ENCODE peak calls at places on chromosomes 2 and 18, in four cellular contexts. J is sigmoid colon; O is naive thymus-derived CD4-positive, alpha-beta T cell; Y is aorta. C is an unnamed sample. For H3K9me3, the result is how much of the 10 kb centered on the place peaks cover.

GRCh38 chr2:237590272-237591020 is at the start of gene RAB17:
- DNase-seq in J (no peak), O (no peak), Y (peak), C (no peak)

GRCh38 chr2:51795248-51795888 is 763.4 kb upstream of the NRXN1 start:
- DNase-seq in J (no peak), O (no peak), Y (no peak), C (no peak)

GRCh38 chr18:34729264-34729663 is 19.2 kb downstream of the DTNA start:
- DNase-seq in J (no peak), O (no peak), Y (no peak), C (no peak)

GRCh38 chr2:28427741-28428412 is 35.2 kb downstream of the FOSL2 start:
- DNase-seq in J (no peak), O (no peak), Y (no peak), C (no peak)

GRCh38 chr2:2293527-2294089 is 37.5 kb downstream of the MYT1L start:
- DNase-seq in J (no peak), O (no peak), Y (no peak), C (no peak)

GRCh38 chr2:70808983-70809958 is 11.1 kb downstream of the CLEC4F start:
- DNase-seq in J (no peak), O (no peak), Y (no peak), C (no peak)

GRCh38 chr2:20470211-20470610 is 23.3 kb downstream of the RHOB start:
- DNase-seq in J (no peak), O (no peak), Y (no peak), C (no peak)

GRCh38 chr2:101230541-101230993 is 22.1 kb upstream of the CNOT11 start:
- DNase-seq in J (no peak), O (no peak), Y (no peak), C (no peak)

GRCh38 chr2:165144315-165144714 is 59.5 kb downstream of the SCN3A start:
- DNase-seq in J (no peak), O (no peak), Y (no peak), C (no peak)

GRCh38 chr2:236568068-236568921 is 1.3 kb upstream of the ACKR3 start:
- DNase-seq in J (peak), O (peak), Y (peak), C (no peak)

GRCh38 chr2:217757108-217757463 is 245.7 kb downstream of the TNS1 start:
- DNase-seq in J (no peak), O (no peak), Y (no peak), C (no peak)

GRCh38 chr2:111119004-111119846 is 1.5 kb upstream of the BCL2L11 start:
- DNase-seq in J (peak), O (peak), Y (peak), C (peak)

GRCh38 chr18:50528806-50529205 is 31.1 kb upstream of the MAPK4 start:
- DNase-seq in J (no peak), O (no peak), Y (no peak), C (no peak)

GRCh38 chr2:239693330-239693729 is 292.5 kb upstream of the HDAC4 start:
- DNase-seq in J (no peak), O (no peak), Y (peak), C (no peak)

GRCh38 chr2:129337076-129337475 is 642.4 kb upstream of the RAB6C start:
- DNase-seq in J (no peak), O (no peak), Y (no peak), C (no peak)

GRCh38 chr2:191319181-191319580 is 74.0 kb downstream of the MYO1B start:
- DNase-seq in J (no peak), O (no peak), Y (no peak), C (no peak)

GRCh38 chr18:63138469-63139340 is 180.9 kb downstream of the BCL2 start:
- DNase-seq in J (no peak), O (no peak), Y (no peak), C (no peak)

GRCh38 chr18:34611904-34612303 is 98.2 kb upstream of the DTNA start:
- DNase-seq in J (no peak), O (no peak), Y (no peak), C (no peak)

GRCh38 chr2:181790716-181791649 is 100.5 kb upstream of the ITPRID2 start:
- DNase-seq in J (no peak), O (no peak), Y (no peak), C (no peak)

GRCh38 chr18:48541747-48542108 is 2.9 kb downstream of the CTIF start:
- DNase-seq in J (no peak), O (no peak), Y (no peak), C (no peak)

GRCh38 chr2:3282056-3282998 is 95.3 kb downstream of the EIPR1 start:
- DNase-seq in J (peak), O (no peak), Y (peak), C (no peak)

GRCh38 chr2:203815541-203815898 is 52.1 kb upstream of the CTLA4 start:
- DNase-seq in J (no peak), O (no peak), Y (no peak), C (no peak)

GRCh38 chr2:226079677-226080076 is 680.2 kb downstream of the NYAP2 start:
- DNase-seq in J (no peak), O (no peak), Y (no peak), C (no peak)

GRCh38 chr2:232377319-232377718 is 1.2 kb upstream of the ALPP start:
- DNase-seq in J (peak), O (no peak), Y (no peak), C (no peak)

GRCh38 chr2:136381722-136382633 is 264.0 kb upstream of the CXCR4 start:
- DNase-seq in J (no peak), O (peak), Y (no peak), C (peak)

DNA sequence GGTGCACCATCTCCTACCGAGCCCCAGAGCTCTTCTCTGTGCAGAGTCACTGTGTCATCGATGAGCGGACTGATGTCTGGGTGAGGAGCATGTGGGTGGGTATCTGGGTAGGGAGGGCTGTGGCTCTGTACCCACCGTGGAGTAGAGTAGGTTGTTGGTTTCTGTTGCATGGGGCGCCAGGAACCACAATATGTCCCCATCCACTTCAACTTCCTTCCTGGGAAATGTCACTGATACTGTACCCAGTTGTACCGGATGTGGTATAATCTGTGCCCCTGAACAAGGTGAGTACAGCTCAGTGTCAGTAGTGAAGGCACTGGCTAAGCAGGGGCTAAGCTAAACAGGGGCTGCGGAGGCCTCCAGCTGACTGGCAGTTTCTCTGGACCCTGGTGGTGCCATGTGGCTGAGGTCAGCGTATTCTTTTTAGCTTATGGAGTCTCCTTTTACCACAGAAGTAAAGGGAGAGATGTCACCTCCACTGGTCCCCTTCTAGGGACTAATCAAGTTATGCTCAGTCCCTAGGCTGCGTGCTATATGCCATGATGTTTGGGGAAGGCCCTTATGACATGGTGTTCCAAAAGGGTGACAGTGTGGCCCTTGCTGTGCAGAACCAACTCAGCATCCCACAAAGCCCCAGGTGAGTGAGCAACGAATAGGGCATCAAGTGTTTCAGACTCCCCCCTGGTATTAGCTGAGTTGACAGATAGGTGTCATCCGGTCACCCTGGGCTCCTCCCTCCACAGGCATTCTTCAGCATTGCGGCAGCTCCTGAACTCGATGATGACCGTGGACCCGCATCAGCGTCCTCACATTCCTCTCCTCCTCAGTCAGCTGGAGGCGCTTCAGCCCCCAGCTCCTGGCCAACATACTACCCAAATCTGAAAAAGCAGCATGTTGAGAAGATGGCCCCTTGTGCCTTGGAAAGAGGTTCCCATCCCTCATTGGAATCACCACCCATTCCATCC is 2.7 kb downstream of the STK16 start:
- DNase-seq in J (no peak), O (peak), Y (no peak), C (peak)
- H3K27ac ChIP-seq in J (peak), O (peak), Y (peak), C (peak)

DNA sequence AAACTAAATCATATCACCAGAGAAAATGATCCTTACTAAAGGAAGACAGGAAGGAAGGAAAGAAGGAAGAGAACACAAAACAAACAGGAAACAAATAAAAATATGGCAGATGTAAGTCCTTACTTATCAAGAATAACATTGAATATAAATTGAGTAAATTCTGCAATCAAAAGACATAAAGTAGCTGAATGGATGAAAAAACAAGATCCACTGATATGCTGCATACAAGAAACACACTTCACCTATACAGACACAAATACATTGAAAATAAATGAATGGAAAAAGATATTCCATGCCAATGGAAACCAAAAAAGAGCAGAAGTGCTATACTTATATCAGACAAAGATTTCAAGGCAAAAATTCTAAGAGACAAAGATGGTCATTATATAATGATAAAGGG is 18.0 kb upstream of the SRD5A2 start:
- DNase-seq in J (no peak), O (no peak), Y (no peak), C (no peak)
- H3K9me3 ChIP-seq in J (under half), O (under half), Y (under half), C (under half)

GRCh38 chr2:47344890-47345583 is 57.9 kb upstream of the MSH2 start:
- DNase-seq in J (peak), O (no peak), Y (no peak), C (no peak)

GRCh38 chr2:47334356-47335136 is 68.4 kb upstream of the MSH2 start:
- DNase-seq in J (no peak), O (no peak), Y (no peak), C (no peak)

GRCh38 chr2:47345584-47345913 is 57.4 kb upstream of the MSH2 start:
- DNase-seq in J (no peak), O (no peak), Y (no peak), C (no peak)

GRCh38 chr2:47336259-47337238 is 66.4 kb upstream of the MSH2 start:
- DNase-seq in J (no peak), O (no peak), Y (no peak), C (no peak)

GRCh38 chr2:47339745-47340541 is 63.0 kb upstream of the MSH2 start:
- DNase-seq in J (no peak), O (no peak), Y (no peak), C (no peak)
- H3K27ac ChIP-seq in J (no peak), O (no peak), Y (no peak), C (no peak)

GRCh38 chr2:176781570-176782217 is 430.9 kb upstream of the HNRNPA3 start:
- DNase-seq in J (no peak), O (peak), Y (no peak), C (no peak)
- H3K9me3 ChIP-seq in J (under half), O (under half), Y (under half), C (under half)

DNA sequence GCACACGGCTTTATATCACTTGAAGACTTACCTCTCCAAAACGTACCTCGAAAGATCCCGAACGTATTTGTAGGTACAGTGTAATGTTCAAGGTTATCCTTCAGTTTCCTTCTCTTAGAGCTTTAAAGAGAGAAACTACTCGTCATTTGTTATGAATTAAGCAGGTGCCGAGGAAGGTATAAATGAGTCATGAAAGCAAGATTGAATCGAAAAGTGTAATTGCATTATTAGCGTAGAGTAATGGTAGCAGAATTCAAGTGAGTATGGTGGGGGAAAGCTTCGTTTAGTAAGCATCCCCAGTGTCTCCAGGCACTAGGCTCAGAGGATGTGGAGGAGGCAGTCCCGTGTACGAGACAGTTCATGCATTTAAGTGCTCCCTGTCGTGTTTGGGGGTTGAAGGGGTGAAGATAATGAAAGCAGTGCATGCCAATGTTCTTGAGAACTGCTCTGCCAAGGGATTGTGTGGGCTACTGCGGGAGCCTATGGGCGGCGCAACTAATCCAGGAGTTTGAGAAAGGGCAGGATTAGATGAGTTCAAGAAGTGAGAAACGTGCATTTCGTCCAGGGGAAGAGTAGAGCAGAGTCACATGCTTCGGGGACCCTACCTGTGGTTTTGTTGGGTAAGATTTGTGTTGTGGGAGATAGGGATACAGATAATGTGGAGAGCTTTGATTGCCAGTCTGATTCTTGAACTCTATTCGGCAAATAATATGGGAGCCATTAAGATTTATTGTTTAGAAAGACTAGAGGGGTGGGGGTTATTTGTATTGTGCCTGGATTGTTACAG is 902 bp downstream of the POLR1B start:
- DNase-seq in J (no peak), O (no peak), Y (no peak), C (peak)
- H3K27ac ChIP-seq in J (no peak), O (peak), Y (no peak), C (peak)